ENCODE peak calls at places on chromosomes 11 and 22, in four cellular contexts. One of them, this sample, is unnamed.

GRCh38 chr11:120258661-120259060 is 18.7 kb downstream of the POU2F3 start:
- DNase-seq in body of pancreas: no peak
- DNase-seq in tibial artery: no peak
- DNase-seq in keratinocyte: no peak
- DNase-seq in this sample: no peak

GRCh38 chr22:48639896-48640732 is 1187.6 kb downstream of the BRD1 start:
- DNase-seq in body of pancreas: no peak
- DNase-seq in tibial artery: no peak
- DNase-seq in keratinocyte: no peak
- DNase-seq in this sample: no peak

GRCh38 chr11:88171982-88172381 is 3.3 kb downstream of the RAB38 start:
- DNase-seq in body of pancreas: no peak
- DNase-seq in tibial artery: no peak
- DNase-seq in keratinocyte: no peak
- DNase-seq in this sample: no peak

GRCh38 chr11:32905028-32905667 is 12.5 kb downstream of the QSER1 start:
- DNase-seq in body of pancreas: no peak
- DNase-seq in tibial artery: no peak
- DNase-seq in keratinocyte: no peak
- DNase-seq in this sample: no peak

GRCh38 chr11:62875698-62876483 is 4.8 kb upstream of the SLC3A2 start:
- DNase-seq in body of pancreas: peak; percentile 33
- DNase-seq in tibial artery: no peak
- DNase-seq in keratinocyte: no peak
- DNase-seq in this sample: no peak

GRCh38 chr11:134071306-134071705 is 2.4 kb downstream of the JAM3 start:
- DNase-seq in body of pancreas: no peak
- DNase-seq in tibial artery: no peak
- DNase-seq in keratinocyte: no peak
- DNase-seq in this sample: no peak

GRCh38 chr11:33933607-33934006 is 41.7 kb upstream of the LMO2 start:
- DNase-seq in body of pancreas: no peak
- DNase-seq in tibial artery: no peak
- DNase-seq in keratinocyte: no peak
- DNase-seq in this sample: no peak

GRCh38 chr22:29156507-29156906 is 49.2 kb upstream of the EMID1 start:
- DNase-seq in body of pancreas: no peak
- DNase-seq in tibial artery: peak; percentile 46
- DNase-seq in keratinocyte: no peak
- DNase-seq in this sample: no peak

GRCh38 chr11:30990625-30991348 is 378.8 kb downstream of the DCDC1 start:
- DNase-seq in body of pancreas: peak; percentile 6
- DNase-seq in tibial artery: no peak
- DNase-seq in keratinocyte: no peak
- DNase-seq in this sample: no peak

GRCh38 chr22:29690481-29690880 is 29.3 kb upstream of the CABP7 start:
- DNase-seq in body of pancreas: no peak
- DNase-seq in tibial artery: no peak
- DNase-seq in keratinocyte: no peak
- DNase-seq in this sample: no peak

GRCh38 chr22:19522881-19523239 is 1.4 kb downstream of the CLDN5 start:
- DNase-seq in body of pancreas: no peak
- DNase-seq in tibial artery: no peak
- DNase-seq in keratinocyte: no peak
- DNase-seq in this sample: no peak

DNA sequence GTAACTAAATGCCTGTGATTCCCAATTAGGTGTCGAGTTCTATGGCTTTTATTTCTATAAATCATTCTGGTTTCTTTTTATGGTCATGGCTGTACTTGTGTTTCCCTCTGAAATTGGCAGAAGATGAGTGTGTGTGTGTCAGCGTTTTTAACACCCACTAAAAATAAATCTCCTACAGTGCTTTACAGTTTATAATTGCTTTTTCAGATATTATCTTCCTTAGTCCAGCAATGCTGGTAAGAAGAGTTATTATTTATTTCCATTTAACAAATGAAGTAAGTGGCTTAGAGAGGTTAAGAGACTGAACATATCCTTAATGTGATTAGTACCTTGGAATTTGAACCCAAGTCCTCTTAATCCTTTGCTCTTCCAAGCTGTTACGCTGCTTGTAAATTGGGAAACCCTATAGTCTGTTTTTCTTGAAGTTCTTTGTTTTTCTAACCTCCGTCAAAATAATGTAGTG is 125.2 kb downstream of the TEAD1 start:
- DNase-seq in body of pancreas: no peak
- DNase-seq in tibial artery: no peak
- DNase-seq in keratinocyte: no peak
- DNase-seq in this sample: no peak
- H3K4me3 ChIP-seq in body of pancreas: no peak overlapping the region
- H3K4me3 ChIP-seq in tibial artery: no peak overlapping the region
- H3K4me3 ChIP-seq in keratinocyte: peak overlapping the region; percentile 56
- H3K4me3 ChIP-seq in this sample: no peak overlapping the region

GRCh38 chr11:64631675-64632074 is 40.7 kb downstream of the SLC22A12 start:
- DNase-seq in body of pancreas: no peak
- DNase-seq in tibial artery: no peak
- DNase-seq in keratinocyte: no peak
- DNase-seq in this sample: no peak

GRCh38 chr11:64632654-64633053 is 41.6 kb downstream of the SLC22A12 start:
- DNase-seq in body of pancreas: no peak
- DNase-seq in tibial artery: no peak
- DNase-seq in keratinocyte: no peak
- DNase-seq in this sample: no peak

GRCh38 chr11:64629796-64630562 is 39.0 kb downstream of the SLC22A12 start:
- DNase-seq in body of pancreas: peak; percentile 65
- DNase-seq in tibial artery: no peak
- DNase-seq in keratinocyte: no peak
- DNase-seq in this sample: no peak

GRCh38 chr11:64632237-64632636 is 41.2 kb downstream of the SLC22A12 start:
- DNase-seq in body of pancreas: no peak
- DNase-seq in tibial artery: no peak
- DNase-seq in keratinocyte: no peak
- DNase-seq in this sample: no peak

GRCh38 chr11:64633555-64634159 is 42.6 kb downstream of the SLC22A12 start:
- DNase-seq in body of pancreas: no peak
- DNase-seq in tibial artery: no peak
- DNase-seq in keratinocyte: no peak
- DNase-seq in this sample: no peak
- H3K27me3 ChIP-seq in body of pancreas: no peaks in the 10 kb centered on the region
- H3K27me3 ChIP-seq in tibial artery: no peaks in the 10 kb centered on the region
- H3K27me3 ChIP-seq in keratinocyte: peaks cover 38% of the 10 kb centered on the region
- H3K27me3 ChIP-seq in this sample: no peaks in the 10 kb centered on the region

GRCh38 chr11:114044042-114044871 is 15.3 kb upstream of the ZBTB16 start:
- DNase-seq in body of pancreas: no peak
- DNase-seq in tibial artery: peak; percentile 25
- DNase-seq in keratinocyte: no peak
- DNase-seq in this sample: no peak
- H3K27ac ChIP-seq in body of pancreas: no peak overlapping the region
- H3K27ac ChIP-seq in tibial artery: no peak overlapping the region
- H3K27ac ChIP-seq in keratinocyte: no peak overlapping the region
- H3K27ac ChIP-seq in this sample: no peak overlapping the region

DNA sequence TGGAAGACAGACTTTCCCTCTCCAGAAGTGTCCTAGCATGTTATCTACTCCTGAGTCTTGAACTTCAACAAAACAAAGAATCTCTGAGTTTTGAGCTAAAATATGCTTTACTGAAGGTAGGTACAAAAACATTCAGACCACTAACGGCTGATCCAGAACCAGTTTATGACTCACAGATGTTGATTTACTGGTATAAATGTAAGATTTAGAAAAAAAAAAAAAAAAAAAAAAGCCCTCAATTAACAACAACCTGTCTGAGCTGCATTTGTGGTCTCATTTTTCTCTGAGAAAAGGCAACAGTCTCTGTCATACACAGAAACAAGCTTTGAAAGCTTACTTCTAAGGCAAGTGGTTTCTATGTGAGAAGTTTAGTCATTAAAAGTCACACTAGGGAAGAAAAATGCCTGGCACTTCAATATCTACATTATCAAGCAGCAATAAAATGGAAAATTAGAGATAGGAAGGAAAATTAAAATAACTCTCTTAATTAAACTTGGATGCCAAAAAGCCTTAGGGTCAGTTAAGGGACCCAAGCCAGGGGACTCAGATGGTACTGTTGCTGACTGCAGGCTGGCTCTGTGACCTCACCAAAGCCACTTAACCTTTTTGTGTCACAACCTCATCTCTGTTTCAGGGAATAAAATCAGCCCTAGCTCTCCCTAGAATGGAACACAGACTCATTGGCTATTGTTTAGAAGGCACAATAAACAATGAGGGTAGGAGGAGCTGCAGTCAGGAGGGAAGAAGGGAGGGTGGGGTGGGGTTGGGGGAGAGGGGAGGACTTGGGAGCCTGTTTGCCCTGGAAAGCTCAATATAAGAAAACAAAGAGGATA is 61.7 kb downstream of the ETS1 start:
- DNase-seq in body of pancreas: no peak
- DNase-seq in tibial artery: no peak
- DNase-seq in keratinocyte: no peak
- DNase-seq in this sample: no peak
- H3K4me3 ChIP-seq in body of pancreas: no peak overlapping the region
- H3K4me3 ChIP-seq in tibial artery: no peak overlapping the region
- H3K4me3 ChIP-seq in keratinocyte: no peak overlapping the region
- H3K4me3 ChIP-seq in this sample: no peak overlapping the region

GRCh38 chr11:11288972-11289616 is 64.0 kb downstream of the CSNK2A3 start:
- DNase-seq in body of pancreas: no peak
- DNase-seq in tibial artery: no peak
- DNase-seq in keratinocyte: no peak
- DNase-seq in this sample: no peak
- H3K27me3 ChIP-seq in body of pancreas: no peaks in the 10 kb centered on the region
- H3K27me3 ChIP-seq in tibial artery: no peaks in the 10 kb centered on the region
- H3K27me3 ChIP-seq in keratinocyte: no peaks in the 10 kb centered on the region
- H3K27me3 ChIP-seq in this sample: no peaks in the 10 kb centered on the region

DNA sequence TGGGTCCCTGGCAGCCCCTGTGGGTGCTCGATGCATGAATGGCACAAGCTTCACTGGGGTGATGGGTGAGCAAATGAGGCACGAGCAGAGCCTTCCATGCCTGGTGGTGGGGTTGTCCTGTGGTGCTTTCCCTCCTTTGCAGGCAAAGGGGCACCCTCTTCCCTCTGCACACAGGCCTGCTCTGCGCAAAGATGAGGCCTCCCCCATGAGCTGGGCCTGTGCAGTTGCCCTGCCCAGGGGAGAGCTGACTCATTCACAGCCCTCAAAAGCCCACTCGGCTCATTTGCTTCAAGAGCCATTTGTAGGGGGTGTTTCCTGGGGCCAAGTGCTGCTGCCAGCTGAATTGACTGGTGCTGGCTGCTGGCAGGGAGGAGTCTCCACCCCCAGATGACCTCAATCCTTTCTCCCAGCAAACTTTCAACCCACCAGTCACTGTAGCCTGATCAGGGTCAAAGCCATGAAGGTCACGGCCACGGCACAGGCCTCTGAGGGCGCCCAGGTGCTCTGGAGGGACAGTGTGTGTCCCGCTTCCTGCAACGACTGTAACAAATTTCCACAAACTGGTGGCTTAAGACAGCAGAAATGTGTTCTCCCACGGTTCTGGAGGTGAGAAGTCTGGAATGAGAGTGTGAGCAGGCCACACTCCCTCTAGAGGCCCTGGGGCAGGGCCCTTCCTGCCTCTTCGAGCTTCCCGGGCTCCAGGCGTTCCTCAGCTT is 48.8 kb upstream of the ANO1 start:
- DNase-seq in body of pancreas: no peak
- DNase-seq in tibial artery: no peak
- DNase-seq in keratinocyte: no peak
- DNase-seq in this sample: no peak
- H3K27ac ChIP-seq in body of pancreas: no peak overlapping the region
- H3K27ac ChIP-seq in tibial artery: peak overlapping the region; percentile 33
- H3K27ac ChIP-seq in keratinocyte: no peak overlapping the region
- H3K27ac ChIP-seq in this sample: peak overlapping the region; percentile 29

This sample was measured in right atrium auricular region.